ENCODE peak calls at places on chromosomes 16 and 17, in five cellular contexts. K is stomach, F is AG04449, I is astrocyte of the spinal cord, E is heart right ventricle. L is an unnamed sample.

GRCh38 chr17:60832206-60832605 is 154.6 kb downstream of the BCAS3 start:
- DNase-seq in K (no peak), F (no peak), I (peak), E (no peak), L (no peak)

GRCh38 chr16:17138801-17139200 is 332.0 kb downstream of the XYLT1 start:
- DNase-seq in K (no peak), F (no peak), I (no peak), E (no peak), L (no peak)

GRCh38 chr17:2485543-2485942 is 26.1 kb downstream of the METTL16 start:
- DNase-seq in K (no peak), F (no peak), I (no peak), E (no peak), L (peak)

GRCh38 chr17:38451030-38451839 is 23.0 kb downstream of the ARHGAP23 start:
- DNase-seq in K (no peak), F (no peak), I (peak), E (peak), L (peak)

GRCh38 chr17:17943281-17943984 is 28.8 kb downstream of the TOM1L2 start:
- DNase-seq in K (no peak), F (no peak), I (no peak), E (no peak), L (no peak)

GRCh38 chr16:76176616-76177015 is 100.6 kb upstream of the CNTNAP4 start:
- DNase-seq in K (no peak), F (no peak), I (no peak), E (no peak), L (no peak)

GRCh38 chr16:66988197-66988788 is at the start of gene CES4A:
- DNase-seq in K (no peak), F (no peak), I (no peak), E (no peak), L (peak)

GRCh38 chr17:39939588-39940419 is 12.3 kb downstream of the LRRC3C start:
- DNase-seq in K (no peak), F (peak), I (peak), E (peak), L (peak)

GRCh38 chr17:70879389-70879788 is 710.1 kb downstream of the KCNJ2 start:
- DNase-seq in K (no peak), F (no peak), I (no peak), E (no peak), L (no peak)

GRCh38 chr17:49365667-49366066 is 3.6 kb upstream of the ZNF652 start:
- DNase-seq in K (no peak), F (no peak), I (peak), E (peak), L (peak)

GRCh38 chr16:56611281-56611833 is 3.0 kb downstream of the MT2A start:
- DNase-seq in K (peak), F (no peak), I (peak), E (peak), L (peak)

GRCh38 chr17:81295678-81296381 is 723 bp upstream of the SLC38A10 start:
- DNase-seq in K (peak), F (no peak), I (peak), E (no peak), L (peak)

GRCh38 chr17:39400547-39401411 is 647 bp downstream of the FBXL20 start:
- DNase-seq in K (peak), F (no peak), I (peak), E (peak), L (peak)

GRCh38 chr17:14308965-14309879 is 8.3 kb downstream of the HS3ST3B1 start:
- DNase-seq in K (peak), F (peak), I (peak), E (peak), L (peak)

GRCh38 chr16:73212431-73212830 is 164.5 kb upstream of the ZFHX3 start:
- DNase-seq in K (no peak), F (no peak), I (no peak), E (no peak), L (no peak)

GRCh38 chr16:2428051-2428786 is 1.0 kb upstream of the CCNF start:
- DNase-seq in K (peak), F (no peak), I (no peak), E (peak), L (peak)

GRCh38 chr17:13597723-13598347 is 3.9 kb downstream of the HS3ST3A1 start:
- DNase-seq in K (no peak), F (no peak), I (peak), E (peak), L (peak)

GRCh38 chr16:57009641-57010170 is 20.3 kb downstream of the NLRC5 start:
- DNase-seq in K (no peak), F (no peak), I (no peak), E (no peak), L (no peak)

GRCh38 chr17:64411999-64412771 is 21.5 kb upstream of the PECAM1 start:
- DNase-seq in K (no peak), F (no peak), I (peak), E (peak), L (peak)

GRCh38 chr17:10349403-10349802 is 23.4 kb downstream of the MYH13 start:
- DNase-seq in K (no peak), F (no peak), I (no peak), E (no peak), L (peak)

GRCh38 chr17:33055171-33055611 is 63.5 kb downstream of the SPACA3 start:
- DNase-seq in K (no peak), F (no peak), I (no peak), E (no peak), L (no peak)

GRCh38 chr16:10536814-10537389 is 43.5 kb downstream of the EMP2 start:
- DNase-seq in K (no peak), F (no peak), I (no peak), E (no peak), L (no peak)

GRCh38 chr16:57694556-57695377 is at the start of gene DRC7:
- DNase-seq in K (peak), F (no peak), I (peak), E (peak), L (peak)

GRCh38 chr16:10965440-10966039 is 21.2 kb downstream of the CLEC16A start:
- DNase-seq in K (no peak), F (no peak), I (no peak), E (no peak), L (no peak)

GRCh38 chr17:43816336-43817320 is 16.3 kb downstream of the MPP3 start:
- DNase-seq in K (no peak), F (no peak), I (no peak), E (no peak), L (no peak)

GRCh38 chr16:75805946-75806345 is 79.7 kb upstream of the CPHXL start:
- DNase-seq in K (no peak), F (no peak), I (no peak), E (no peak), L (no peak)

GRCh38 chr16:86669937-86670772 is 91.8 kb downstream of the FOXL1 start:
- DNase-seq in K (no peak), F (no peak), I (peak), E (no peak), L (no peak)

GRCh38 chr17:63932008-63932561 is at the start of gene CD79B:
- DNase-seq in K (no peak), F (no peak), I (no peak), E (peak), L (no peak)

GRCh38 chr17:76550712-76551615 is 11.1 kb downstream of the PRCD start:
- DNase-seq in K (no peak), F (no peak), I (peak), E (no peak), L (peak)

GRCh38 chr16:56246051-56246817 is 54.9 kb downstream of the GNAO1 start:
- DNase-seq in K (no peak), F (peak), I (no peak), E (no peak), L (no peak)

DNA sequence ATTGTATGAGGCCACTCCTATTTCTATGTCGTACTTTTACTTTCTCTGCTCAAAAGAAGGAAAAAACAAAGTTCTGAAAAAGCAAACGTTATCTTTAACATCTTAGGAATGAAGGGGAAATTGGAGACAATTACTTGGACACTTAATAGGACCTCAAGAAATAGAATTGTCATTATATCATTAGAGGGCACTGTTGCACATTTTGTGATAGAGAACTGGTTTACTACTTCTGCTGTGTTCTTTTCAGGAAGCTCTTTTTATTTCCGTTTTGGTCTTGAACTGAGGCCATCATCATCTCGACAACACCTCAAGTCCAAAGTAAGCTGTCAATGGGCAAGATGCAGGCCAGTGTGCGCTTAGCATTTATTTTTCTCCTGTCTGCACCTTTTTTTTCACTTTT is 14.6 kb downstream of the COG4 start:
- DNase-seq in K (no peak), F (no peak), I (no peak), E (no peak), L (peak)
- TF ChIP-seq CTCF in K (no peak), F (no peak), I (peak), E (peak), L (peak)

DNA sequence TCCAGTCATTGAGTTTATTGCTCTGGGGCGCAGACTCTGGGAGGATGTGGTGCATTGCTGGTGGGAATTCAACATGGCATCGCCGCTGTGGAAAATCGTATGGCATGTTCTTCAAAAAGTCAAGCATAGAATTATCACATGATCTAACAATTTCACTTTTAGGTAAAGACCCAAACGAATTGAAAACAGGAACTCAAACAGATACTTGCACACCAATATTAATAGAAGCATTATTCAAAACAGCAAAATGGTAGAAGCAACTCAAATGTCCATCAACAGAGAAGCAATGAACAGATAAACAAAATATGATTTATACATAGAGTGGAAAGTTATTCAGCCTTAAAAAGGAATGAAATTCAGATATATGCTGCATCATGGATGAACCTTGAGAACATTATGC is 15.9 kb downstream of the PIK3R6 start:
- DNase-seq in K (no peak), F (no peak), I (no peak), E (no peak), L (no peak)
- H3K4me3 ChIP-seq in K (no peak), F (no peak), I (no peak), E (no peak), L (no peak)

GRCh38 chr16:47132310-47132709 is 11.4 kb downstream of the NETO2 start:
- DNase-seq in K (no peak), F (no peak), I (peak), E (no peak), L (peak)
- TF ChIP-seq CTCF in K (no peak), F (no peak), I (no peak), E (no peak), L (no peak)

DNA sequence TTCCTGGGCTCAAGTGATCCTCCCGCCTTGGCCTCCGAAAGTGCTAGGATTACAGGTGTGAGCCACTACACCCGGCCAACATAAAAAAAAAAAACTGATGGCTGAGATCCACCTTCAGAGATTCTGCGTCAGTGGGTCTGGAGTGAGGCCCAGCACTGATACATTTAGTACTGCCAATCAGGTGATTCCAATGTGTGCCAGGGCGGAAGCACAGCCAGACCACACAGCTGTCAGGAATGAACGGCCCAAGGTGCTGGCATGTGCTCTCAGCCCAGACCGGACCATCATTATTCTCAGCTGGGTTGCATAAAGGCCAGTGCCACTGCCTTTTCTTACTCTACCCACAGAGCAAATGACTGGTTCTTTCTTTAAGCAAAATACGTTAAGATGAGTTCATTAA is 1.2 kb upstream of the BCO1 start:
- DNase-seq in K (peak), F (no peak), I (peak), E (peak), L (peak)
- H3K4me3 ChIP-seq in K (no peak), F (no peak), I (no peak), E (no peak), L (no peak)

GRCh38 chr16:49608801-49609200 is 235.2 kb downstream of the C16orf78 start:
- DNase-seq in K (no peak), F (peak), I (peak), E (peak), L (peak)
- TF ChIP-seq CTCF in K (peak), F (peak), I (peak), E (peak), L (peak)

GRCh38 chr16:32116080-32116479 is 137.0 kb upstream of the TP53TG3D start:
- DNase-seq in K (no peak), F (no peak), I (no peak), E (no peak), L (no peak)
- H3K4me3 ChIP-seq in K (peak), F (peak), I (peak), E (peak), L (peak)

GRCh38 chr16:8935989-8936388 is 27.7 kb downstream of the USP7 start:
- DNase-seq in K (no peak), F (no peak), I (no peak), E (no peak), L (no peak)
- TF ChIP-seq CTCF in K (no peak), F (no peak), I (peak), E (no peak), L (peak)

DNA sequence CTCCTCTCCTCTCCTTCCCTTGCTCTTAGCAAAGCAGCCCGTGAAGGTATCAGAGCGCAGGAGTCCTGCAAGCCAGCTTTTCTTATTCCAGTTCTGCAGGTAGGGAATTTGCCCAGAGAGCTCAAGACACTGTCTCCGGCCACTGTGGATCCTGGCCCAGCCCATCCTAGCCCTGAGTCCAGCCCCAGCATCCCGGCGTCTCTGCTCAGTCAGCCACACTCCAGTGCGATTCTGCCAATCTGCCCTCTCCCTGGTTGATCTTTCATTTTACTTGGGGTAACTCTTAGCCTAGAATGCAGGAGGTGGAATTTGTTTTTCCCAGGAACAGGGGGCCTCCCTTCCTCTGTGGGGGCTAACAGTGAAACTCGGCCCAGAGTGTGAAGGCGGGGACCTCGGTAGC is 176.9 kb upstream of the GSE1 start:
- DNase-seq in K (no peak), F (no peak), I (no peak), E (no peak), L (no peak)
- H3K4me3 ChIP-seq in K (no peak), F (no peak), I (no peak), E (no peak), L (no peak)

GRCh38 chr16:53741546-53741945 is 37.6 kb downstream of the FTO start:
- DNase-seq in K (no peak), F (no peak), I (no peak), E (no peak), L (no peak)

GRCh38 chr16:53745126-53745525 is 41.2 kb downstream of the FTO start:
- DNase-seq in K (no peak), F (no peak), I (no peak), E (no peak), L (peak)

GRCh38 chr16:53743149-53743566 is 39.2 kb downstream of the FTO start:
- DNase-seq in K (no peak), F (no peak), I (peak), E (no peak), L (peak)

GRCh38 chr16:53744449-53744848 is 40.5 kb downstream of the FTO start:
- DNase-seq in K (no peak), F (no peak), I (no peak), E (no peak), L (no peak)

DNA sequence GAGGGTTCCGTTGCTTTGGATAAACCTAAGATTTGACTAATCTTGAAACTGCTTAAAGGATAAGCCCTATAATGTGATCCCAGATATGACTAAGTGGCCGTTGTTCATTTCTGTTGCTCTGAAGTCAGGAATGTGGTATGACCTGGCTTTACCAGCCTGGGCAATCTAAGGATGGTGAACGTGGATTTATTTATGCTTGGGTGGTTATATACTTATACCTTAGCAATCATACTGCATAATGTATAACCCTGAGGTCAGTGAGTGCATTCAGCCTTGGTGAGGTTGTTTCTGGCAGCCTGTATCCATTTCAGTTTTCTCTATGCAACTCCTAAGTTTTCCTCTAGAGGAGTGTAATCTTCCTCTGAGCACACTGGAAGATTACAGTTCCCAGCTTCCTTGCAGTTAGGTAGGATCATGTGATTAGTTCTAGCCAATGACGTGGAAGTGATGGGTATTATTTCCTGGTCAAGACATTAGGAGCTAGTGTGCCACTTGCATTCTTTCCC is 41.9 kb downstream of the FTO start:
- DNase-seq in K (no peak), F (no peak), I (peak), E (no peak), L (peak)
- TF ChIP-seq CTCF in K (no peak), F (no peak), I (peak), E (no peak), L (peak)

GRCh38 chr17:82594571-82594970 is 53.7 kb downstream of the WDR45B start:
- DNase-seq in K (no peak), F (no peak), I (no peak), E (no peak), L (no peak)

GRCh38 chr17:82592751-82593589 is 55.3 kb downstream of the WDR45B start:
- DNase-seq in K (peak), F (no peak), I (peak), E (peak), L (peak)

GRCh38 chr17:82595893-82596292 is 52.4 kb downstream of the WDR45B start:
- DNase-seq in K (no peak), F (no peak), I (no peak), E (no peak), L (no peak)

GRCh38 chr17:82592289-82592683 is 56.0 kb downstream of the WDR45B start:
- DNase-seq in K (peak), F (no peak), I (no peak), E (no peak), L (no peak)

GRCh38 chr17:82593590-82594087 is 54.6 kb downstream of the WDR45B start:
- DNase-seq in K (no peak), F (no peak), I (no peak), E (no peak), L (no peak)
- H3K4me3 ChIP-seq in K (peak), F (peak), I (peak), E (peak), L (peak)

L was measured in fibroblast of pulmonary artery.